ENCODE peak calls at places on chromosome 17, in ten cellular contexts. J is CD4-positive, CD25-positive, alpha-beta regulatory T cell; G is cardiac muscle cell; M is IMR-90; H is PC-3; L is breast epithelium; E is stomach; F is aorta; S is fibroblast of lung; R is H1. V is an unnamed sample.

GRCh38 chr17:66177048-66177447 is 14.9 kb downstream of the CEP112 start:
- DNase-seq in F (no peak), J (no peak), E (no peak), L (no peak), R (no peak), M (no peak), G (no peak), S (no peak), H (peak; percentile 90), V (no peak)

GRCh38 chr17:7711356-7711755 is 6.2 kb upstream of the DNAH2 start:
- DNase-seq in S (no peak), R (no peak), E (no peak), H (no peak), G (no peak), M (no peak), L (no peak), F (no peak), J (no peak), V (no peak)

GRCh38 chr17:41519501-41520224 is 973 bp upstream of the KRT15 start:
- DNase-seq in S (no peak), L (no peak), G (no peak), H (peak; percentile 58), F (no peak), M (no peak), J (no peak), R (no peak), E (no peak), V (no peak)

GRCh38 chr17:20228860-20229259 is 219.7 kb downstream of the SPECC1 start:
- DNase-seq in J (no peak), E (no peak), G (no peak), R (no peak), L (no peak), F (no peak), M (peak; percentile 18), S (no peak), H (no peak), V (no peak)

GRCh38 chr17:44826123-44826790 is 3.8 kb downstream of the GJC1 start:
- DNase-seq in F (no peak), M (no peak), G (no peak), E (no peak), L (no peak), H (peak; percentile 52), R (no peak), S (no peak), J (no peak), V (no peak)

GRCh38 chr17:36937961-36938565 is 788 bp downstream of the LHX1 start:
- DNase-seq in M (peak; percentile 25), H (no peak), E (no peak), L (no peak), R (no peak), F (no peak), G (peak; percentile 78), S (peak; percentile 26), J (peak; percentile 44), V (no peak)

GRCh38 chr17:52297230-52298010 is 138.9 kb upstream of the CA10 start:
- DNase-seq in M (no peak), F (no peak), R (no peak), H (peak; percentile 54), J (no peak), S (no peak), L (no peak), G (no peak), E (no peak), V (no peak)

GRCh38 chr17:57442914-57443571 is 186.7 kb downstream of the MSI2 start:
- DNase-seq in F (peak; percentile 84), L (no peak), R (no peak), J (peak; percentile 88), G (peak; percentile 55), E (peak; percentile 36), H (peak; percentile 39), S (peak; percentile 21), M (no peak), V (peak; percentile 46)

DNA sequence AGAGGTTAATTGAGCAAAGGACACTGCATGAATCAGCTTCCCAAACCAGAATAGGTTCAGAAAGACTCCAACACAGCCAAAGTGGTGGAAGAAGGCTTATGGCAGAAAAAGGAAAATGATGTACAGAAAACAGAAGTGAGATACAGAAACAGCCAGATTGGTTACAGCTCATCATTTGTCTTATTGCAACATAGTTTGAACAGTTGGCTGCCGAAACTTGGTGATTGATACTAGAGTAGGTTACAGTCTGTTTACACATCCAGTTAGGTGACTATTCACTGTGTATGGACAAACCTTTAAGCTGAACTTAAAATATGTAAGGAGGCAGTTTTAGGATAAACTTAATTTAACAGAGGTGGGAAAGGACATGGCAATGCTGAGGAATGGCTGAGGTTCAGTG is 18.3 kb downstream of the TMEM100 start:
- DNase-seq in S (no peak), R (no peak), L (no peak), M (no peak), G (no peak), J (no peak), H (peak; percentile 44), E (no peak), F (no peak), V (no peak)
- H3K27ac ChIP-seq in S (no peak overlapping the region), R (no peak overlapping the region), L (no peak overlapping the region), M (no peak overlapping the region), G (no peak overlapping the region), J (no peak overlapping the region), H (no peak overlapping the region), E (no peak overlapping the region), F (no peak overlapping the region), V (no peak overlapping the region)

GRCh38 chr17:49597928-49598655 is 22.4 kb downstream of the NXPH3 start:
- DNase-seq in H (no peak), F (no peak), S (no peak), R (no peak), G (no peak), M (peak; percentile 41), J (no peak), E (no peak), L (no peak), V (no peak)

GRCh38 chr17:49597438-49597837 is 21.8 kb downstream of the NXPH3 start:
- DNase-seq in L (no peak), M (no peak), G (no peak), S (no peak), F (no peak), H (no peak), J (no peak), E (no peak), R (no peak), V (no peak)

GRCh38 chr17:49600949-49601348 is 25.3 kb downstream of the NXPH3 start:
- DNase-seq in R (no peak), S (no peak), L (no peak), J (no peak), G (no peak), H (no peak), F (no peak), M (no peak), E (no peak), V (no peak)

GRCh38 chr17:49596613-49597244 is 21.1 kb downstream of the NXPH3 start:
- DNase-seq in F (no peak), H (no peak), S (no peak), L (no peak), G (no peak), M (no peak), E (no peak), J (no peak), R (no peak), V (no peak)

DNA sequence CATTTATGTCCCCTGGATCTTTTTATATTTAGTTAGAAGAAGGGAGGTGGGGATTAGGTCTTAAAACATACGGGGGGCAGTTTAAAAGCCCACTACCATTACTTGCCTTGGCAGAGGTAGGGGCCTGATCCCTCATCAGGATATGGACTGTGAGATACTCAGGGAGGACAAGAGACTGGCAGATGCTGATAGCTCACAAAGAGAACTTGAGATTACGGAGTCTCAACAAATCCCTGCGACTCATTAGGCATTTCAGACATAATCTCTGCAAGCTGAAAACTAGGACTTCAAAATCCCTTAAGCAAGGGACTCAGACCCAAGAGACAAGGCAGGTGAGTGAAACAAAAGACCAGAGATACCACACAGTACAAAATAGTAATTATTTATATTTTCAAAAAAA is 23.2 kb downstream of the NXPH3 start:
- DNase-seq in L (no peak), E (no peak), J (no peak), M (no peak), S (no peak), G (no peak), F (no peak), H (no peak), R (no peak), V (no peak)
- H3K36me3 ChIP-seq in L (peaks cover 8% of the 10 kb centered on the region), E (peaks cover 96% of the 10 kb centered on the region), J (peaks cover 74% of the 10 kb centered on the region), M (peaks cover 28% of the 10 kb centered on the region), S (peaks cover 4% of the 10 kb centered on the region), G (peaks cover 48% of the 10 kb centered on the region), F (peaks cover 6% of the 10 kb centered on the region), H (peaks cover 51% of the 10 kb centered on the region), R (peaks cover 22% of the 10 kb centered on the region), V (peaks cover 44% of the 10 kb centered on the region)

GRCh38 chr17:3800362-3801042 is 486 bp downstream of the ITGAE start:
- DNase-seq in L (no peak), M (no peak), F (peak; percentile 64), G (no peak), E (peak; percentile 20), H (no peak), S (no peak), R (no peak), J (no peak), V (no peak)

GRCh38 chr17:3796822-3797170 is 4.2 kb downstream of the ITGAE start:
- DNase-seq in S (no peak), H (no peak), R (no peak), F (peak; percentile 67), J (no peak), G (no peak), E (no peak), L (no peak), M (no peak), V (peak; percentile 73)

GRCh38 chr17:3798273-3799180 is 2.5 kb downstream of the ITGAE start:
- DNase-seq in G (no peak), E (no peak), R (no peak), S (no peak), M (no peak), F (peak; percentile 53), H (peak; percentile 13), J (no peak), L (no peak), V (no peak)

GRCh38 chr17:3801043-3801746 is at the start of gene ITGAE:
- DNase-seq in L (no peak), M (no peak), H (no peak), J (no peak), E (no peak), S (no peak), R (no peak), F (peak; percentile 57), G (no peak), V (no peak)

DNA sequence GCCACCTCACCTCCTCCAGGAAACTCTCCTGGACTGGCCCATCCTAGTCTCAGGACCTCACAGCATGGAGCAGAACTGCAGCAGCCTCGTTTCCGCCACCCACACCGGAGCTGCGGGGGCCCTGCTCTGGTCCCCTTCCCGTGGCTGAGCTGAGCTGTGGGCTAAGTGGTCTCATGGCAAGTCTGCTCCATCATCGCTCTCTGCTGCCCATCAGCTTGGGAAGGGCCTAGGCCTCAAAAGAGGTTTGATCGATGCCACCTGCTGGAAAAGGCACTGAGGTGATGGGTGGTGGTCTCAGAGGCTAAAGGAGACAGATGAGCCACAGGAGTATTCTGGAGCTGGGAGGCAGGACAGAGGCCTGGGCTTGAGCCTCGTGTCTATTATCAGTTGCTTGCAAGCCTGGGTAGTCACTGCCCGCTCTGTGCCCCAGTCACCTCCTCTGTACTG is 1.8 kb downstream of the ITGAE start:
- DNase-seq in H (no peak), L (no peak), M (no peak), E (no peak), G (no peak), S (no peak), R (no peak), F (peak; percentile 51), J (no peak), V (no peak)
- H3K4me1 ChIP-seq in H (peaks cover 31% of the 10 kb centered on the region), L (no peaks in the 10 kb centered on the region), M (peaks cover 27% of the 10 kb centered on the region), E (peaks cover 49% of the 10 kb centered on the region), G (no peaks in the 10 kb centered on the region), S (peaks cover 6% of the 10 kb centered on the region), R (no peaks in the 10 kb centered on the region), F (no peaks in the 10 kb centered on the region), J (peaks cover 21% of the 10 kb centered on the region), V (peaks cover 23% of the 10 kb centered on the region)

DNA sequence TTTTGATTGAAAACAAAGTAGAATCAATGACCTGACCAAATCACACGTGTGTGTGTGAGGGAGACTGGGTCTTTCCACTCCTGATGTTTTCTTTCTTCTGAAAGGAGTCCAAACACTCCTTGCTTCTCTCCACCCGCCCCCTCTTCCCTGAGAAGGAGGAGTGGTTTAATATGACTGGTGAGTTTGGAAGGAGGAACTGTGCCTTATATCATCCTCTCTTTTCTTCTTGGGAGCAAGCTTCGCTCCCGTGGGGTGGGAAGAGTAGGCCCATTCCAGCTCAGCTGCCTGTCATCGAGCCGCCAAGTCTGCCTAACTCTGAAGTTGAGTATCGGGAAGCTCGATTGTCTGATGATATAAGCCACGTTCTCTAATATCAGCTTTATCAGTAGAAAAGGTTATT is 96.5 kb downstream of the YPEL2 start:
- DNase-seq in M (no peak), L (no peak), R (no peak), S (no peak), G (no peak), J (no peak), F (no peak), E (no peak), H (no peak), V (no peak)
- H3K27ac ChIP-seq in M (no peak overlapping the region), L (peak overlapping the region; percentile 63), R (no peak overlapping the region), S (no peak overlapping the region), G (peak overlapping the region; percentile 98), J (no peak overlapping the region), F (peak overlapping the region; percentile 93), E (peak overlapping the region; percentile 74), H (no peak overlapping the region), V (no peak overlapping the region)

V was measured in CD8-positive, alpha-beta T cell.